ENCODE peak calls at places on chromosomes 1 and 21, in eight cellular contexts. One of them, this sample, is unnamed.

GRCh38 chr21:36981977-36982700 is 15.7 kb upstream of the HLCS start:
- DNase-seq in suprapubic skin: no peak
- DNase-seq in stomach: no peak
- DNase-seq in breast epithelium: no peak
- DNase-seq in transverse colon: no peak
- DNase-seq in HL-60: no peak
- DNase-seq in prostate gland: no peak
- DNase-seq in GM23338: no peak
- DNase-seq in this sample: no peak

GRCh38 chr1:51912881-51913280 is 34.4 kb upstream of the NRDC start:
- DNase-seq in suprapubic skin: no peak
- DNase-seq in stomach: no peak
- DNase-seq in breast epithelium: no peak
- DNase-seq in transverse colon: no peak
- DNase-seq in HL-60: no peak
- DNase-seq in prostate gland: no peak
- DNase-seq in GM23338: no peak
- DNase-seq in this sample: no peak

GRCh38 chr1:19036049-19036546 is 79.6 kb upstream of the IFFO2 start:
- DNase-seq in suprapubic skin: peak; percentile 67
- DNase-seq in stomach: no peak
- DNase-seq in breast epithelium: no peak
- DNase-seq in transverse colon: no peak
- DNase-seq in HL-60: no peak
- DNase-seq in prostate gland: peak; percentile 48
- DNase-seq in GM23338: no peak
- DNase-seq in this sample: peak; percentile 7

GRCh38 chr1:205528887-205529825 is 24.7 kb downstream of the CDK18 start:
- DNase-seq in suprapubic skin: peak; percentile 91
- DNase-seq in stomach: peak; percentile 89
- DNase-seq in breast epithelium: peak; percentile 88
- DNase-seq in transverse colon: peak; percentile 85
- DNase-seq in HL-60: peak; percentile 65
- DNase-seq in prostate gland: peak; percentile 79
- DNase-seq in GM23338: peak; percentile 95
- DNase-seq in this sample: peak; percentile 93

GRCh38 chr1:158830904-158831507 is at the start of gene MNDA:
- DNase-seq in suprapubic skin: no peak
- DNase-seq in stomach: no peak
- DNase-seq in breast epithelium: no peak
- DNase-seq in transverse colon: no peak
- DNase-seq in HL-60: peak; percentile 84
- DNase-seq in prostate gland: no peak
- DNase-seq in GM23338: no peak
- DNase-seq in this sample: no peak

GRCh38 chr1:39671433-39671792 is 494 bp downstream of the NT5C1A start:
- DNase-seq in suprapubic skin: no peak
- DNase-seq in stomach: no peak
- DNase-seq in breast epithelium: no peak
- DNase-seq in transverse colon: no peak
- DNase-seq in HL-60: no peak
- DNase-seq in prostate gland: no peak
- DNase-seq in GM23338: peak; percentile 63
- DNase-seq in this sample: no peak

GRCh38 chr1:39196244-39197215 is 8.0 kb upstream of the MACF1 start:
- DNase-seq in suprapubic skin: no peak
- DNase-seq in stomach: no peak
- DNase-seq in breast epithelium: no peak
- DNase-seq in transverse colon: peak; percentile 26
- DNase-seq in HL-60: peak; percentile 52
- DNase-seq in prostate gland: no peak
- DNase-seq in GM23338: no peak
- DNase-seq in this sample: no peak

GRCh38 chr1:11157867-11158266 is 31.3 kb upstream of the ANGPTL7 start:
- DNase-seq in suprapubic skin: no peak
- DNase-seq in stomach: no peak
- DNase-seq in breast epithelium: no peak
- DNase-seq in transverse colon: no peak
- DNase-seq in HL-60: no peak
- DNase-seq in prostate gland: no peak
- DNase-seq in GM23338: no peak
- DNase-seq in this sample: no peak

GRCh38 chr1:244046907-244047738 is 4.0 kb upstream of the ZBTB18 start:
- DNase-seq in suprapubic skin: no peak
- DNase-seq in stomach: no peak
- DNase-seq in breast epithelium: no peak
- DNase-seq in transverse colon: no peak
- DNase-seq in HL-60: no peak
- DNase-seq in prostate gland: no peak
- DNase-seq in GM23338: no peak
- DNase-seq in this sample: no peak

GRCh38 chr1:35717911-35718476 is 690 bp downstream of the C1orf216 start:
- DNase-seq in suprapubic skin: no peak
- DNase-seq in stomach: peak; percentile 28
- DNase-seq in breast epithelium: no peak
- DNase-seq in transverse colon: peak; percentile 45
- DNase-seq in HL-60: peak; percentile 77
- DNase-seq in prostate gland: no peak
- DNase-seq in GM23338: peak; percentile 70
- DNase-seq in this sample: no peak

GRCh38 chr21:29258626-29259335 is 39.9 kb upstream of the BACH1 start:
- DNase-seq in suprapubic skin: no peak
- DNase-seq in stomach: no peak
- DNase-seq in breast epithelium: no peak
- DNase-seq in transverse colon: no peak
- DNase-seq in HL-60: no peak
- DNase-seq in prostate gland: peak; percentile 54
- DNase-seq in GM23338: no peak
- DNase-seq in this sample: no peak

GRCh38 chr1:89633103-89633744 is at the start of gene LRRC8C:
- DNase-seq in suprapubic skin: peak; percentile 81
- DNase-seq in stomach: peak; percentile 49
- DNase-seq in breast epithelium: no peak
- DNase-seq in transverse colon: peak; percentile 60
- DNase-seq in HL-60: peak; percentile 78
- DNase-seq in prostate gland: peak; percentile 29
- DNase-seq in GM23338: peak; percentile 62
- DNase-seq in this sample: peak; percentile 56

GRCh38 chr1:30415171-30415940 is 308.0 kb downstream of the MATN1 start:
- DNase-seq in suprapubic skin: peak; percentile 41
- DNase-seq in stomach: no peak
- DNase-seq in breast epithelium: peak; percentile 37
- DNase-seq in transverse colon: no peak
- DNase-seq in HL-60: no peak
- DNase-seq in prostate gland: no peak
- DNase-seq in GM23338: no peak
- DNase-seq in this sample: no peak

GRCh38 chr1:217004776-217005436 is 281.7 kb upstream of the ESRRG start:
- DNase-seq in suprapubic skin: no peak
- DNase-seq in stomach: no peak
- DNase-seq in breast epithelium: no peak
- DNase-seq in transverse colon: no peak
- DNase-seq in HL-60: no peak
- DNase-seq in prostate gland: no peak
- DNase-seq in GM23338: no peak
- DNase-seq in this sample: no peak

DNA sequence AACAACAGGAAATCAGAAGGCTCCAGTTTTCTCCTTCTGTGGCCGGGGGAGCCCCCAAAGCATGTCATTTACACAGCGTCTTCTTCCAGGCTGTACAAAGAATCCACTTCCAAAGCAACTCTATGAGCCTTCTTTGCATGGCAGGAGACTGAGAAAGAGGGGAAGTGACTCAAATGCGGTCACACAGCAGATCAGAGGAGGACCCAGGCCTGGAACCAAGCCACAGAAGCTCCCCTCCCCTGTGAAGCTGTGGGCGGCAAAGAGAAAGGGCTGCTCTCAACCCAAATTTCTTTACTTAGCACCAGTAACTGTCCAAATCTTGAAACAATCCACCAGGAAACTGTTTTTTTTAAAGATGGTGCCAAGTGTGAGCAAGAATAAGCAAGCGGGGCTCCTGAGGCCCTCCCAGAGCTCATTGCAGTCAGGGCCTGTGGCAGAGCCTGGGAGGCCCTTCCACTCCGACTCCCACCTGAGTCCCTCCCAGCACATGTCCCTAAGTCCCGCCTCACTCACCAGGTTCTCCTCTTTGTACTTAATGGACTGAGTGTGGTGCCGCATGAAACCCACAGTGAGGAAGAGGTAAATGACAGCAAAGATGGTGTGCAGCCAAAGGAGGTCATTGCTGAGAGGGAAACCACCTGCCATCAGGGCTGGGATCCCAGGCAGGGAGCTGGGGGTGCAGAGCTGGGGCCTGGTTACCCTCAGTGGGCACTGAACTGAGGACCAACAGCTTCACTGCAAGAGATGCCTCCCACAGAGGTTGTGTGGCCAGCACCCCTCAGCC is 15.9 kb downstream of the TMEM63A start:
- DNase-seq in suprapubic skin: no peak
- DNase-seq in stomach: no peak
- DNase-seq in breast epithelium: no peak
- DNase-seq in transverse colon: no peak
- DNase-seq in HL-60: peak; percentile 90
- DNase-seq in prostate gland: no peak
- DNase-seq in GM23338: no peak
- DNase-seq in this sample: peak; percentile 42
- H3K27ac ChIP-seq in suprapubic skin: no peak overlapping the region
- H3K27ac ChIP-seq in stomach: peak overlapping the region; percentile 44
- H3K27ac ChIP-seq in breast epithelium: no peak overlapping the region
- H3K27ac ChIP-seq in transverse colon: no peak overlapping the region
- H3K27ac ChIP-seq in HL-60: peak overlapping the region; percentile 18
- H3K27ac ChIP-seq in prostate gland: no peak overlapping the region
- H3K27ac ChIP-seq in GM23338: peak overlapping the region; percentile 19
- H3K27ac ChIP-seq in this sample: peak overlapping the region; percentile 14

DNA sequence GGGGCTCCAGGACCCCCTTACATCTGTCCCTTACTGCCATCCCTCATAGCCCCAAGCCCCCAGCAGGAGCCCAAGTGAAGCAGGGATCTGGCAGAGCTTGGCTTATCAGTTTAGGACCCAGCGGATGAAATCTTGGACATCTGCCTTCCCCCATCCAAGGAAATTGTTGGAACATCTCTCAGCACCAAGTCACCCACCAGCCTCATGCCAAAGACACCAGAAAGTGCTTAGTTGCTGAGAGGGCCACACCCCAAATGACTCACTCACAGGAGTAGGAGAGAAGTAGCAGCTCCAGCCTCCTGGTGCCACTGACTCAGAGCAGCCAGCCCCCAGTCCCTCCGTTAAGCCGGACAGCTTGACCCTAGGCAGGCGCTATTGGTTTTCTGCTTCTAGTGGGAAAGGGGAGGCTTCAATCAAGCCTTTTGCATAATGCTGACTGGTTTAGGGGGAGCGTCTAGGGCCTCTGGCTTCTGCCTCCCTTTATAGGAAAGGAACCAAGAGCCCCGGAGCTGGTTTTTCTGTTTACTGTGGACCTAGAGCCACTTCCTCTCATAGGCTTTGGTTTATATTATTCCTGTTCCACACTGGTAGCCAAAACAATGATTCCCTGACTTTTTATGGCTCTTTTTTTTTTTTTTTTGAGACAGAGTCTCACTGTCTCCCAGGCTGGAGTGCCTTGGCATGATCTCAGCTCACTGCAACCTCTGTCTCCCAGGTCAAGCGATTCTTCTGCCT is 114.2 kb upstream of the IPO9 start:
- DNase-seq in suprapubic skin: peak; percentile 94
- DNase-seq in stomach: peak; percentile 70
- DNase-seq in breast epithelium: no peak
- DNase-seq in transverse colon: peak; percentile 74
- DNase-seq in HL-60: no peak
- DNase-seq in prostate gland: no peak
- DNase-seq in GM23338: no peak
- DNase-seq in this sample: peak; percentile 93
- TF ChIP-seq POLR2AphosphoS5 in suprapubic skin: no peak
- TF ChIP-seq POLR2AphosphoS5 in stomach: peak; percentile 91
- TF ChIP-seq POLR2AphosphoS5 in breast epithelium: peak; percentile 47
- TF ChIP-seq POLR2AphosphoS5 in transverse colon: peak; percentile 65
- TF ChIP-seq POLR2AphosphoS5 in HL-60: no peak
- TF ChIP-seq POLR2AphosphoS5 in prostate gland: peak; percentile 29
- TF ChIP-seq POLR2AphosphoS5 in GM23338: no peak
- TF ChIP-seq POLR2AphosphoS5 in this sample: peak; percentile 84

GRCh38 chr1:207022996-207023679 is 9.4 kb downstream of the C1orf116 start:
- DNase-seq in suprapubic skin: no peak
- DNase-seq in stomach: no peak
- DNase-seq in breast epithelium: no peak
- DNase-seq in transverse colon: no peak
- DNase-seq in HL-60: no peak
- DNase-seq in prostate gland: no peak
- DNase-seq in GM23338: no peak
- DNase-seq in this sample: peak; percentile 41

GRCh38 chr1:207026177-207026576 is 6.4 kb downstream of the C1orf116 start:
- DNase-seq in suprapubic skin: no peak
- DNase-seq in stomach: no peak
- DNase-seq in breast epithelium: no peak
- DNase-seq in transverse colon: no peak
- DNase-seq in HL-60: no peak
- DNase-seq in prostate gland: no peak
- DNase-seq in GM23338: no peak
- DNase-seq in this sample: no peak

GRCh38 chr1:207027221-207027777 is 5.3 kb downstream of the C1orf116 start:
- DNase-seq in suprapubic skin: no peak
- DNase-seq in stomach: peak; percentile 66
- DNase-seq in breast epithelium: no peak
- DNase-seq in transverse colon: peak; percentile 82
- DNase-seq in HL-60: no peak
- DNase-seq in prostate gland: no peak
- DNase-seq in GM23338: no peak
- DNase-seq in this sample: peak; percentile 74

GRCh38 chr1:207024202-207025143 is 8.1 kb downstream of the C1orf116 start:
- DNase-seq in suprapubic skin: no peak
- DNase-seq in stomach: peak; percentile 77
- DNase-seq in breast epithelium: no peak
- DNase-seq in transverse colon: no peak
- DNase-seq in HL-60: peak; percentile 78
- DNase-seq in prostate gland: no peak
- DNase-seq in GM23338: no peak
- DNase-seq in this sample: peak; percentile 50

GRCh38 chr1:207025144-207025880 is 7.2 kb downstream of the C1orf116 start:
- DNase-seq in suprapubic skin: no peak
- DNase-seq in stomach: peak; percentile 72
- DNase-seq in breast epithelium: no peak
- DNase-seq in transverse colon: no peak
- DNase-seq in HL-60: peak; percentile 23
- DNase-seq in prostate gland: peak; percentile 9
- DNase-seq in GM23338: peak; percentile 65
- DNase-seq in this sample: peak; percentile 50
- H3K27ac ChIP-seq in suprapubic skin: peak overlapping the region; percentile 93
- H3K27ac ChIP-seq in stomach: peak overlapping the region; percentile 91
- H3K27ac ChIP-seq in breast epithelium: peak overlapping the region; percentile 93
- H3K27ac ChIP-seq in transverse colon: peak overlapping the region; percentile 39
- H3K27ac ChIP-seq in HL-60: peak overlapping the region; percentile 53
- H3K27ac ChIP-seq in prostate gland: peak overlapping the region; percentile 94
- H3K27ac ChIP-seq in GM23338: no peak overlapping the region
- H3K27ac ChIP-seq in this sample: peak overlapping the region; percentile 87

DNA sequence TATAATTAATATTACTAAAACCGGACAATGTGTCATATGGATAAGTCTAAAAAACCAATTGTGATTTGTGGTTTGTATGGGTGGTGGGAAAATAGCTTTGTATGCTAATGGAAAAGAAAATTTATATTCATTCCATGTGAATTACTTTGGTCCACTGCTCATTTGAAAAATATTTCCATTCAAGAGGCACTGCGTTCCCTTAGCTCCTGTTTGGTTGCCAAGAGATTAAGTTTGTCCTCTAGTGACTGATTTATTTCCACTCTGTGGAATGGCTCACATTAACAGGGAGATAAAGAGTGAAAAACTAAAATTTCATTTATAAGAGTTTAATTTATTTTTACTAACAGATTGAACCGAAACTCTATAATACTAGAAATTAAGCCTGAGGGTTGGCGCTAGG is 744.1 kb upstream of the CHRM3 start:
- DNase-seq in suprapubic skin: no peak
- DNase-seq in stomach: no peak
- DNase-seq in breast epithelium: no peak
- DNase-seq in transverse colon: no peak
- DNase-seq in HL-60: no peak
- DNase-seq in prostate gland: no peak
- DNase-seq in GM23338: no peak
- DNase-seq in this sample: no peak
- TF ChIP-seq POLR2AphosphoS5 in suprapubic skin: no peak
- TF ChIP-seq POLR2AphosphoS5 in stomach: no peak
- TF ChIP-seq POLR2AphosphoS5 in breast epithelium: no peak
- TF ChIP-seq POLR2AphosphoS5 in transverse colon: no peak
- TF ChIP-seq POLR2AphosphoS5 in HL-60: no peak
- TF ChIP-seq POLR2AphosphoS5 in prostate gland: no peak
- TF ChIP-seq POLR2AphosphoS5 in GM23338: no peak
- TF ChIP-seq POLR2AphosphoS5 in this sample: no peak

This sample was measured in upper lobe of left lung.